ENCODE peak calls at places on chromosomes 16 and 17, in four cellular contexts. One of them, this sample, is unnamed.

GRCh38 chr17:61467416-61468262 is 15.4 kb downstream of the TBX4 start:
- DNase-seq in CD4-positive, alpha-beta memory T cell: no peak
- DNase-seq in AG10803: peak; percentile 40
- DNase-seq in lower lobe of right lung: peak; percentile 53
- DNase-seq in this sample: peak; percentile 60

GRCh38 chr17:57948555-57949420 is 6.4 kb downstream of the CUEDC1 start:
- DNase-seq in lower lobe of right lung: peak; percentile 46
- DNase-seq in CD4-positive, alpha-beta memory T cell: no peak
- DNase-seq in AG10803: peak; percentile 99
- DNase-seq in this sample: peak; percentile 85

GRCh38 chr17:2101448-2102257 is 46.8 kb downstream of the HIC1 start:
- DNase-seq in lower lobe of right lung: peak; percentile 88
- DNase-seq in CD4-positive, alpha-beta memory T cell: peak; percentile 46
- DNase-seq in AG10803: no peak
- DNase-seq in this sample: no peak

GRCh38 chr17:4272213-4272975 is 8.6 kb upstream of the ANKFY1 start:
- DNase-seq in lower lobe of right lung: no peak
- DNase-seq in AG10803: no peak
- DNase-seq in CD4-positive, alpha-beta memory T cell: no peak
- DNase-seq in this sample: no peak

GRCh38 chr17:43917348-43918025 is 10.2 kb upstream of the MPP2 start:
- DNase-seq in CD4-positive, alpha-beta memory T cell: peak; percentile 30
- DNase-seq in lower lobe of right lung: peak; percentile 65
- DNase-seq in AG10803: peak; percentile 14
- DNase-seq in this sample: no peak

GRCh38 chr17:2393184-2393953 is 7.5 kb downstream of the MNT start:
- DNase-seq in AG10803: peak; percentile 75
- DNase-seq in CD4-positive, alpha-beta memory T cell: peak; percentile 94
- DNase-seq in lower lobe of right lung: peak; percentile 94
- DNase-seq in this sample: peak; percentile 81

GRCh38 chr16:72284042-72284789 is 112.3 kb upstream of the PMFBP1 start:
- DNase-seq in CD4-positive, alpha-beta memory T cell: no peak
- DNase-seq in lower lobe of right lung: no peak
- DNase-seq in AG10803: no peak
- DNase-seq in this sample: no peak

GRCh38 chr16:88790312-88791150 is 5.5 kb upstream of the PIEZO1 start:
- DNase-seq in AG10803: peak; percentile 33
- DNase-seq in CD4-positive, alpha-beta memory T cell: peak; percentile 52
- DNase-seq in lower lobe of right lung: peak; percentile 83
- DNase-seq in this sample: no peak

GRCh38 chr17:44655983-44656700 is at the start of gene MEIOC:
- DNase-seq in AG10803: no peak
- DNase-seq in CD4-positive, alpha-beta memory T cell: peak; percentile 4
- DNase-seq in lower lobe of right lung: no peak
- DNase-seq in this sample: no peak

GRCh38 chr17:73166731-73167581 is 2.1 kb downstream of the SSTR2 start:
- DNase-seq in lower lobe of right lung: no peak
- DNase-seq in AG10803: no peak
- DNase-seq in CD4-positive, alpha-beta memory T cell: no peak
- DNase-seq in this sample: no peak

GRCh38 chr16:2230376-2230775 is 5.9 kb upstream of the DNASE1L2 start:
- DNase-seq in lower lobe of right lung: peak; percentile 39
- DNase-seq in CD4-positive, alpha-beta memory T cell: no peak
- DNase-seq in AG10803: no peak
- DNase-seq in this sample: no peak

GRCh38 chr16:83456934-83457333 is 350.8 kb upstream of the HSBP1 start:
- DNase-seq in CD4-positive, alpha-beta memory T cell: no peak
- DNase-seq in lower lobe of right lung: no peak
- DNase-seq in AG10803: no peak
- DNase-seq in this sample: no peak

GRCh38 chr16:27108826-27109665 is 42.3 kb downstream of the C16orf82 start:
- DNase-seq in lower lobe of right lung: no peak
- DNase-seq in AG10803: no peak
- DNase-seq in CD4-positive, alpha-beta memory T cell: no peak
- DNase-seq in this sample: no peak

GRCh38 chr16:27111486-27111885 is 44.8 kb downstream of the C16orf82 start:
- DNase-seq in AG10803: no peak
- DNase-seq in lower lobe of right lung: no peak
- DNase-seq in CD4-positive, alpha-beta memory T cell: no peak
- DNase-seq in this sample: no peak

GRCh38 chr16:27112093-27112811 is 45.5 kb downstream of the C16orf82 start:
- DNase-seq in CD4-positive, alpha-beta memory T cell: no peak
- DNase-seq in AG10803: no peak
- DNase-seq in lower lobe of right lung: no peak
- DNase-seq in this sample: no peak

GRCh38 chr16:27109666-27110523 is 43.2 kb downstream of the C16orf82 start:
- DNase-seq in AG10803: peak; percentile 60
- DNase-seq in CD4-positive, alpha-beta memory T cell: peak; percentile 72
- DNase-seq in lower lobe of right lung: peak; percentile 75
- DNase-seq in this sample: peak; percentile 93

GRCh38 chr16:27110524-27110896 is 43.8 kb downstream of the C16orf82 start:
- DNase-seq in CD4-positive, alpha-beta memory T cell: no peak
- DNase-seq in lower lobe of right lung: no peak
- DNase-seq in AG10803: no peak
- DNase-seq in this sample: peak; percentile 56
- H3K4me3 ChIP-seq in CD4-positive, alpha-beta memory T cell: no peak overlapping the region
- H3K4me3 ChIP-seq in lower lobe of right lung: no peak overlapping the region
- H3K4me3 ChIP-seq in AG10803: peak overlapping the region; percentile 58
- H3K4me3 ChIP-seq in this sample: no peak overlapping the region

DNA sequence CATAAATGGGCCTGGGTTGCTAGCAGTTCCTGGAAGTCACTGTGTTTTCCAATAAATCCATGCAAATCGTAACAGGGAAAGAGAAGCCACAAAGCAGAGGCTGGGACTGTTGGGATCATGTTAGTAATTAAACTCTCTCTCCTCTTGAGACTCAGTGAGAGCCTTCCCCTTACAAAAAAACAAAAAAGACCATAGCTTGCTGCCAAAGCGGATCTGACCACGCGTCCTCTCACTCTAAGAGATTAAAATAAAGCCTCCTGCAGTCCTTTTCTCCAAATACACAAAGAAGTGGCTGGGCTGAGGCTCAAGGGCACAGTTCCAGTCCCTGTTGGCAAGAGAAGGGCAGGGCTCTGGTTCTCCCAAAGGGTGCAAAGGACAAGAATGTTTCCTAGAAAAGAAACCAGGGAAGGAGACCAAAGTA is 38.5 kb downstream of the PIGL start:
- DNase-seq in lower lobe of right lung: peak; percentile 47
- DNase-seq in CD4-positive, alpha-beta memory T cell: no peak
- DNase-seq in AG10803: peak; percentile 31
- DNase-seq in this sample: peak; percentile 74
- H3K4me3 ChIP-seq in lower lobe of right lung: no peak overlapping the region
- H3K4me3 ChIP-seq in CD4-positive, alpha-beta memory T cell: no peak overlapping the region
- H3K4me3 ChIP-seq in AG10803: no peak overlapping the region
- H3K4me3 ChIP-seq in this sample: no peak overlapping the region

GRCh38 chr16:4330277-4330882 is 14.5 kb downstream of the GLIS2 start:
- DNase-seq in CD4-positive, alpha-beta memory T cell: peak; percentile 59
- DNase-seq in AG10803: peak; percentile 62
- DNase-seq in lower lobe of right lung: peak; percentile 88
- DNase-seq in this sample: peak; percentile 78

GRCh38 chr16:4327386-4327781 is 11.5 kb downstream of the GLIS2 start:
- DNase-seq in lower lobe of right lung: no peak
- DNase-seq in CD4-positive, alpha-beta memory T cell: no peak
- DNase-seq in AG10803: no peak
- DNase-seq in this sample: no peak

GRCh38 chr16:4329354-4329775 is 13.5 kb downstream of the GLIS2 start:
- DNase-seq in lower lobe of right lung: no peak
- DNase-seq in AG10803: no peak
- DNase-seq in CD4-positive, alpha-beta memory T cell: no peak
- DNase-seq in this sample: no peak

GRCh38 chr16:4328580-4329353 is 12.9 kb downstream of the GLIS2 start:
- DNase-seq in AG10803: no peak
- DNase-seq in CD4-positive, alpha-beta memory T cell: no peak
- DNase-seq in lower lobe of right lung: no peak
- DNase-seq in this sample: no peak

GRCh38 chr16:4327782-4328579 is 12.1 kb downstream of the GLIS2 start:
- DNase-seq in lower lobe of right lung: peak; percentile 84
- DNase-seq in AG10803: peak; percentile 72
- DNase-seq in CD4-positive, alpha-beta memory T cell: peak; percentile 41
- DNase-seq in this sample: peak; percentile 53
- H3K4me3 ChIP-seq in lower lobe of right lung: peak overlapping the region; percentile 56
- H3K4me3 ChIP-seq in AG10803: peak overlapping the region; percentile 48
- H3K4me3 ChIP-seq in CD4-positive, alpha-beta memory T cell: peak overlapping the region; percentile 33
- H3K4me3 ChIP-seq in this sample: no peak overlapping the region

GRCh38 chr16:86500708-86501510 is 9.4 kb upstream of the FOXF1 start:
- DNase-seq in lower lobe of right lung: no peak
- DNase-seq in AG10803: no peak
- DNase-seq in CD4-positive, alpha-beta memory T cell: no peak
- DNase-seq in this sample: peak; percentile 14

GRCh38 chr16:86501989-86502855 is 8.1 kb upstream of the FOXF1 start:
- DNase-seq in lower lobe of right lung: no peak
- DNase-seq in AG10803: no peak
- DNase-seq in CD4-positive, alpha-beta memory T cell: no peak
- DNase-seq in this sample: no peak

GRCh38 chr16:86503830-86504229 is 6.5 kb upstream of the FOXF1 start:
- DNase-seq in AG10803: no peak
- DNase-seq in CD4-positive, alpha-beta memory T cell: no peak
- DNase-seq in lower lobe of right lung: no peak
- DNase-seq in this sample: no peak

GRCh38 chr16:86504315-86505184 is 5.8 kb upstream of the FOXF1 start:
- DNase-seq in lower lobe of right lung: no peak
- DNase-seq in AG10803: no peak
- DNase-seq in CD4-positive, alpha-beta memory T cell: no peak
- DNase-seq in this sample: no peak

GRCh38 chr16:86502856-86503748 is 7.2 kb upstream of the FOXF1 start:
- DNase-seq in AG10803: no peak
- DNase-seq in CD4-positive, alpha-beta memory T cell: no peak
- DNase-seq in lower lobe of right lung: no peak
- DNase-seq in this sample: peak; percentile 71
- H3K4me3 ChIP-seq in AG10803: no peak overlapping the region
- H3K4me3 ChIP-seq in CD4-positive, alpha-beta memory T cell: no peak overlapping the region
- H3K4me3 ChIP-seq in lower lobe of right lung: peak overlapping the region; percentile 66
- H3K4me3 ChIP-seq in this sample: peak overlapping the region; percentile 25

GRCh38 chr16:31428277-31428597 is at the start of gene COX6A2:
- DNase-seq in lower lobe of right lung: no peak
- DNase-seq in CD4-positive, alpha-beta memory T cell: no peak
- DNase-seq in AG10803: no peak
- DNase-seq in this sample: no peak
- H3K4me3 ChIP-seq in lower lobe of right lung: peak within 1 kb of the TSS; percentile 52
- H3K4me3 ChIP-seq in CD4-positive, alpha-beta memory T cell: no peak within 1 kb of the TSS
- H3K4me3 ChIP-seq in AG10803: peak within 1 kb of the TSS; percentile 42
- H3K4me3 ChIP-seq in this sample: peak within 1 kb of the TSS; percentile 30

DNA sequence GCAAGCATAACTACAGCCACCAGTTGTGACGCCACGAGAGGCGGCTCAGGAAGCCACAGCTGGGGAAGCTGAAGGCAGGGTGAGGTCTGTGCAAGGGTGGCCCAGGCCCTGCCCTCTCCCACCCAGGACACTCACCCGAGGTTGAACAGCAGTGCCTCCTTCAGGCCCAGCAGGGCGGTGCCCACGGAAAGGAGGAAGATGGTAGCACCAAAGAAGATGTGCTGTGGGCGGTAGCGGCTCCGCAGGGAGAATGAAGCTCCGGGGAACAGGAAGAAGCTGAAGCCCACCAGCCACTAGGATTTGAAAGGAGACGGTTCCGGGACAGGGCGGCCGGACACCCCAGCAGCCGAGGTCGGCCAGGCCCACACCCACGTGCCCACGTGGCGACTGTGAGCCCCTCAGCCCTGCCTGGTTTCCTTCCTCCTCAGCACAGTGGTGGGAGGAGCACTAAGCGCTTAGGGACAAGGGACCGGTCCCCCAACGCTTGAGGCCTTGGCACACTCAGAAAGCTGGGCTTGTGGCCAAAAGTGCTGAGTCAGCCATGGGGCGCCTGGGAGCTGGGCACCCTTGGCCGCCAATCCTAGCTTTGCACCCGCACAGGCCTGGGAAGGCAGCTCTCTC is 11.0 kb downstream of the CYB561 start:
- DNase-seq in CD4-positive, alpha-beta memory T cell: peak; percentile 70
- DNase-seq in lower lobe of right lung: peak; percentile 89
- DNase-seq in AG10803: no peak
- DNase-seq in this sample: peak; percentile 62
- H3K4me3 ChIP-seq in CD4-positive, alpha-beta memory T cell: no peak overlapping the region
- H3K4me3 ChIP-seq in lower lobe of right lung: no peak overlapping the region
- H3K4me3 ChIP-seq in AG10803: no peak overlapping the region
- H3K4me3 ChIP-seq in this sample: no peak overlapping the region

DNA sequence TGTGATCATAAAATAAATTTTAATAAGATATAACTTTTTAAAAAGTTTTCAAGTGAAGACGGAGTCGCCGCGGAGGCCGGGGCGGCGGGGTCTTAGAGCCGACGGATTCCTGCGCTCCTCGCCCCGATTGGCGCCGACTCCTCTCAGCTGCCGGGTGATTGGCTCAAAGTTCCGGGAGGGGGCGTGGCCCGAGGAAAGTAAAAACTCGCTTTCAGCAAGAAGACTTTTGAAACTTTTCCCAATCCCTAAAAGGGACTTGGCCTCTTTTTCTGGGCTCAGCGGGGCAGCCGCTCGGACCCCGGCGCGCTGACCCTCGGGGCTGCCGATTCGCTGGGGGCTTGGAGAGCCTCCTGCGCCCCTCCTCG is at the start of gene FOXC2:
- DNase-seq in AG10803: peak; percentile 94
- DNase-seq in CD4-positive, alpha-beta memory T cell: peak; percentile 31
- DNase-seq in lower lobe of right lung: peak; percentile 70
- DNase-seq in this sample: peak; percentile 100
- H3K4me3 ChIP-seq in AG10803: peak within 1 kb of the TSS; percentile 65
- H3K4me3 ChIP-seq in CD4-positive, alpha-beta memory T cell: no peak within 1 kb of the TSS
- H3K4me3 ChIP-seq in lower lobe of right lung: peak within 1 kb of the TSS; percentile 34
- H3K4me3 ChIP-seq in this sample: peak within 1 kb of the TSS; percentile 75

DNA sequence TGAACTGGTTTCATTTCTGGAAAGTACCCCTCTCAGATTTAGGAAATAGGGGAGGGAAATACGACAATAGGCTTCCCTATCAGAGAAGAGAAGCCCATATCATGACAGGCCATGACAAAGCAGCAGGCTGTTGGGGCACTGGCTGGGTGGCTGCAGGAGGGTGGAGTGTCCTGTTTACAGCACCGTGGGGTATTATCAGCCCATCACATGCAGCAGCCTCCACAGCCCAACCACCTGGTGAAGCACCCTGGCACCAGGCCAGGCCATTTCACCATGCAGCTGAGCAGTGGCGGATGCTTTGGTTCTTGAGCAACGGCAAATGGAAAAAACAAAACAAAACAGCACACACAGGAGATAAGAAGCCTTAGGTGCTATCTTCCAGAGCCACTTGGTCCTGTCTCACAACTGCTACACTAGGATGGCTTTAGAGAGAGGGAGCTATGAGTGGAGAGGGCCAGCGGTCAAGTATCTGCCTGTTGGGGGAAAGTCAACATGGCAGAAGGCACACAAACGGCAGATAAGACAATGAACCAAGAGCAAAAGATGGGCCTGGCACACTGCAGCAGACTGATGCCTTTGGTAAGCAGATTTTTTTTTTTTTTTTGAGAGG is 24.2 kb downstream of the FAM117A start:
- DNase-seq in AG10803: no peak
- DNase-seq in CD4-positive, alpha-beta memory T cell: peak; percentile 99
- DNase-seq in lower lobe of right lung: peak; percentile 87
- DNase-seq in this sample: no peak
- H3K4me3 ChIP-seq in AG10803: no peak overlapping the region
- H3K4me3 ChIP-seq in CD4-positive, alpha-beta memory T cell: peak overlapping the region; percentile 80
- H3K4me3 ChIP-seq in lower lobe of right lung: peak overlapping the region; percentile 9
- H3K4me3 ChIP-seq in this sample: no peak overlapping the region